ENCODE peak calls at places on chromosomes 12 and 14, in eight cellular contexts. X, A, B, C, G, Q, Z and D are unnamed samples.

GRCh38 chr14:100726812-100727564 is at the start of gene DLK1:
- DNase-seq in X (no peak), A (no peak), B (no peak), C (no peak), G (no peak), Q (no peak), Z (no peak), D (no peak)

GRCh38 chr14:36524874-36525745 is 5.1 kb upstream of the NKX2-1 start:
- DNase-seq in X (no peak), A (no peak), B (peak), C (no peak), G (peak), Q (peak), Z (no peak), D (peak)

GRCh38 chr12:54259194-54260011 is 20.5 kb downstream of the CBX5 start:
- DNase-seq in X (peak), A (peak), B (peak), C (peak), G (peak), Q (peak), Z (peak), D (peak)

GRCh38 chr12:122888232-122888752 is 7.6 kb downstream of the VPS37B start:
- DNase-seq in X (peak), A (no peak), B (peak), C (no peak), G (no peak), Q (no peak), Z (no peak), D (no peak)

GRCh38 chr12:2053675-2054070 is 886 bp downstream of the CACNA1C start:
- DNase-seq in X (no peak), A (no peak), B (no peak), C (no peak), G (no peak), Q (no peak), Z (no peak), D (no peak)

GRCh38 chr14:70338550-70338949 is 20.9 kb downstream of the COX16 start:
- DNase-seq in X (no peak), A (no peak), B (no peak), C (no peak), G (no peak), Q (no peak), Z (no peak), D (no peak)

GRCh38 chr12:116339800-116340371 is 62.4 kb upstream of the MED13L start:
- DNase-seq in X (peak), A (no peak), B (no peak), C (no peak), G (no peak), Q (no peak), Z (no peak), D (no peak)

GRCh38 chr12:75560167-75560566 is 48.8 kb upstream of the KRR1 start:
- DNase-seq in X (peak), A (no peak), B (no peak), C (peak), G (no peak), Q (peak), Z (no peak), D (no peak)

GRCh38 chr12:89162704-89163261 is 189.5 kb downstream of the DUSP6 start:
- DNase-seq in X (peak), A (no peak), B (peak), C (peak), G (peak), Q (no peak), Z (peak), D (peak)

GRCh38 chr14:96905825-96906224 is 108.6 kb downstream of the VRK1 start:
- DNase-seq in X (no peak), A (no peak), B (no peak), C (no peak), G (no peak), Q (no peak), Z (no peak), D (no peak)

GRCh38 chr12:109044241-109044640 is 8.1 kb upstream of the USP30 start:
- DNase-seq in X (no peak), A (no peak), B (no peak), C (no peak), G (no peak), Q (no peak), Z (no peak), D (no peak)

GRCh38 chr12:57429473-57430116 is 1.2 kb downstream of the R3HDM2 start:
- DNase-seq in X (peak), A (no peak), B (no peak), C (peak), G (no peak), Q (no peak), Z (no peak), D (peak)

GRCh38 chr12:43113153-43113552 is 438.9 kb downstream of the ADAMTS20 start:
- DNase-seq in X (no peak), A (no peak), B (no peak), C (no peak), G (no peak), Q (no peak), Z (no peak), D (no peak)

GRCh38 chr12:64808110-64808509 is 16.3 kb upstream of the TBC1D30 start:
- DNase-seq in X (no peak), A (no peak), B (no peak), C (no peak), G (no peak), Q (no peak), Z (no peak), D (no peak)

GRCh38 chr12:39464976-39465375 is 22.1 kb upstream of the KIF21A start:
- DNase-seq in X (no peak), A (no peak), B (no peak), C (no peak), G (no peak), Q (no peak), Z (no peak), D (no peak)

GRCh38 chr12:74429535-74429934 is 108.1 kb upstream of the ATXN7L3B start:
- DNase-seq in X (no peak), A (no peak), B (no peak), C (no peak), G (no peak), Q (no peak), Z (no peak), D (no peak)

GRCh38 chr14:100557658-100558057 is 29.6 kb downstream of the BEGAIN start:
- DNase-seq in X (peak), A (no peak), B (peak), C (peak), G (no peak), Q (peak), Z (no peak), D (no peak)

GRCh38 chr14:65222434-65222833 is 120.1 kb upstream of the MAX start:
- DNase-seq in X (peak), A (peak), B (peak), C (no peak), G (peak), Q (peak), Z (peak), D (peak)

GRCh38 chr14:20468773-20469241 is 399 bp upstream of the PNP start:
- DNase-seq in X (no peak), A (no peak), B (peak), C (no peak), G (no peak), Q (no peak), Z (no peak), D (no peak)

GRCh38 chr14:32941668-32942065 is 3.0 kb downstream of the NPAS3 start:
- DNase-seq in X (no peak), A (no peak), B (no peak), C (no peak), G (no peak), Q (no peak), Z (no peak), D (no peak)

GRCh38 chr14:76918751-76919421 is 92.7 kb downstream of the LRRC74A start:
- DNase-seq in X (peak), A (no peak), B (peak), C (peak), G (no peak), Q (peak), Z (no peak), D (no peak)

GRCh38 chr14:32010561-32011188 is 66.4 kb upstream of the ARHGAP5 start:
- DNase-seq in X (peak), A (no peak), B (no peak), C (peak), G (no peak), Q (no peak), Z (no peak), D (no peak)

GRCh38 chr12:67640863-67641262 is 7.7 kb upstream of the DYRK2 start:
- DNase-seq in X (no peak), A (no peak), B (no peak), C (no peak), G (no peak), Q (no peak), Z (no peak), D (no peak)

GRCh38 chr14:74963705-74964271 is 8.4 kb upstream of the PGF start:
- DNase-seq in X (peak), A (no peak), B (no peak), C (no peak), G (no peak), Q (no peak), Z (no peak), D (no peak)

GRCh38 chr12:110451263-110451662 is 1.1 kb upstream of the ARPC3 start:
- DNase-seq in X (no peak), A (no peak), B (no peak), C (no peak), G (no peak), Q (no peak), Z (no peak), D (no peak)

GRCh38 chr14:60485600-60486251 is at the start of gene C14orf39:
- DNase-seq in X (peak), A (no peak), B (no peak), C (no peak), G (no peak), Q (no peak), Z (no peak), D (no peak)

GRCh38 chr12:65666876-65667275 is 157.4 kb upstream of the HMGA2 start:
- DNase-seq in X (peak), A (no peak), B (no peak), C (peak), G (no peak), Q (no peak), Z (peak), D (no peak)

GRCh38 chr14:101876539-101876938 is 87.8 kb upstream of the DYNC1H1 start:
- DNase-seq in X (peak), A (peak), B (peak), C (no peak), G (peak), Q (no peak), Z (peak), D (peak)

GRCh38 chr12:11755311-11755930 is 105.9 kb downstream of the ETV6 start:
- DNase-seq in X (peak), A (no peak), B (no peak), C (no peak), G (no peak), Q (no peak), Z (no peak), D (no peak)

GRCh38 chr12:74790958-74791357 is 253.3 kb downstream of the ATXN7L3B start:
- DNase-seq in X (no peak), A (no peak), B (no peak), C (no peak), G (no peak), Q (no peak), Z (no peak), D (no peak)

GRCh38 chr14:100871234-100872186 is 32.0 kb downstream of the RTL1 start:
- DNase-seq in X (peak), A (no peak), B (peak), C (peak), G (no peak), Q (no peak), Z (no peak), D (no peak)

GRCh38 chr14:52013984-52014600 is 24.7 kb downstream of the RTRAF start:
- DNase-seq in X (no peak), A (no peak), B (no peak), C (no peak), G (no peak), Q (no peak), Z (no peak), D (no peak)